ENCODE peak calls at places on chromosome 15, in six cellular contexts. K is glutamatergic neuron, R is T-cell, O is HS-5, L is germinal center, G is fibroblast of gingiva. J is an unnamed sample.
A peak's percentile ranks its signal among the peaks of the same experiment; 100 is the strongest.

GRCh38 chr15:63350178-63350621 is 31.4 kb downstream of the CA12 start:
- DNase-seq in K (no peak), R (no peak), O (no peak), L (no peak), G (peak; percentile 62), J (no peak)

GRCh38 chr15:83567318-83567717 is 86.6 kb upstream of the ADAMTSL3 start:
- DNase-seq in K (no peak), R (no peak), O (no peak), L (no peak), G (no peak), J (no peak)

GRCh38 chr15:76674883-76675282 is 230.3 kb downstream of the SCAPER start:
- DNase-seq in K (no peak), R (no peak), O (peak; percentile 15), L (no peak), G (no peak), J (no peak)

GRCh38 chr15:23869391-23869790 is 182.3 kb upstream of the NDN start:
- DNase-seq in K (peak; percentile 85), R (no peak), O (no peak), L (no peak), G (no peak), J (peak; percentile 15)

GRCh38 chr15:62124953-62125263 is 40.2 kb downstream of the C2CD4B start:
- DNase-seq in K (no peak), R (no peak), O (no peak), L (no peak), G (no peak), J (no peak)

GRCh38 chr15:42919794-42920280 is 741 bp downstream of the TTBK2 start:
- DNase-seq in K (no peak), R (peak; percentile 22), O (no peak), L (peak; percentile 7), G (peak; percentile 50), J (peak; percentile 21)

GRCh38 chr15:80925597-80926059 is 64.0 kb downstream of the MESD start:
- DNase-seq in K (no peak), R (no peak), O (no peak), L (no peak), G (no peak), J (no peak)

GRCh38 chr15:98907921-98908490 is 99.6 kb downstream of the PGPEP1L start:
- DNase-seq in K (no peak), R (no peak), O (no peak), L (no peak), G (no peak), J (no peak)

GRCh38 chr15:61364871-61365270 is 135.8 kb upstream of the RORA start:
- DNase-seq in K (peak; percentile 67), R (no peak), O (no peak), L (no peak), G (no peak), J (no peak)

GRCh38 chr15:90210593-90210992 is 9.5 kb downstream of the SEMA4B start:
- DNase-seq in K (no peak), R (no peak), O (no peak), L (no peak), G (no peak), J (no peak)